ENCODE peak calls at places on chromosomes 6 and 20, in seven cellular contexts. One of them, this sample, is unnamed.
A peak's percentile ranks its signal among the peaks of the same experiment; 100 is the strongest.

GRCh38 chr6:149428606-149429005 is 28.5 kb downstream of the SUMO4 start:
- DNase-seq in RWPE1: no peak
- DNase-seq in cardiac muscle cell: no peak
- DNase-seq in neural crest cell: no peak
- DNase-seq in breast epithelium: no peak
- DNase-seq in fibroblast of pulmonary artery: no peak
- DNase-seq in Calu3: no peak
- DNase-seq in this sample: no peak

GRCh38 chr6:46949662-46950280 is 28.0 kb upstream of the ADGRF5 start:
- DNase-seq in RWPE1: no peak
- DNase-seq in cardiac muscle cell: peak; percentile 21
- DNase-seq in neural crest cell: no peak
- DNase-seq in breast epithelium: no peak
- DNase-seq in fibroblast of pulmonary artery: peak; percentile 57
- DNase-seq in Calu3: no peak
- DNase-seq in this sample: no peak

GRCh38 chr20:46970937-46971630 is 76.4 kb downstream of the EYA2 start:
- DNase-seq in RWPE1: peak; percentile 95
- DNase-seq in cardiac muscle cell: peak; percentile 90
- DNase-seq in neural crest cell: peak; percentile 23
- DNase-seq in breast epithelium: no peak
- DNase-seq in fibroblast of pulmonary artery: peak; percentile 77
- DNase-seq in Calu3: peak; percentile 71
- DNase-seq in this sample: peak; percentile 92

GRCh38 chr6:145155411-145155810 is 579.9 kb downstream of the EPM2A start:
- DNase-seq in RWPE1: no peak
- DNase-seq in cardiac muscle cell: no peak
- DNase-seq in neural crest cell: no peak
- DNase-seq in breast epithelium: no peak
- DNase-seq in fibroblast of pulmonary artery: no peak
- DNase-seq in Calu3: no peak
- DNase-seq in this sample: peak; percentile 8

GRCh38 chr6:167464177-167464576 is 139.3 kb downstream of the TTLL2 start:
- DNase-seq in RWPE1: no peak
- DNase-seq in cardiac muscle cell: no peak
- DNase-seq in neural crest cell: no peak
- DNase-seq in breast epithelium: no peak
- DNase-seq in fibroblast of pulmonary artery: no peak
- DNase-seq in Calu3: no peak
- DNase-seq in this sample: no peak

GRCh38 chr6:153301602-153302001 is 170.5 kb upstream of the RGS17 start:
- DNase-seq in RWPE1: no peak
- DNase-seq in cardiac muscle cell: no peak
- DNase-seq in neural crest cell: no peak
- DNase-seq in breast epithelium: no peak
- DNase-seq in fibroblast of pulmonary artery: no peak
- DNase-seq in Calu3: no peak
- DNase-seq in this sample: peak; percentile 8

GRCh38 chr20:41275181-41275793 is 42.2 kb downstream of the ZHX3 start:
- DNase-seq in RWPE1: no peak
- DNase-seq in cardiac muscle cell: no peak
- DNase-seq in neural crest cell: no peak
- DNase-seq in breast epithelium: no peak
- DNase-seq in fibroblast of pulmonary artery: peak; percentile 29
- DNase-seq in Calu3: no peak
- DNase-seq in this sample: peak; percentile 22

GRCh38 chr6:925656-926213 is 232.8 kb upstream of the EXOC2 start:
- DNase-seq in RWPE1: peak; percentile 8
- DNase-seq in cardiac muscle cell: no peak
- DNase-seq in neural crest cell: no peak
- DNase-seq in breast epithelium: no peak
- DNase-seq in fibroblast of pulmonary artery: no peak
- DNase-seq in Calu3: no peak
- DNase-seq in this sample: peak; percentile 35

GRCh38 chr6:46288863-46289262 is 118.1 kb upstream of the ENPP5 start:
- DNase-seq in RWPE1: no peak
- DNase-seq in cardiac muscle cell: no peak
- DNase-seq in neural crest cell: no peak
- DNase-seq in breast epithelium: no peak
- DNase-seq in fibroblast of pulmonary artery: no peak
- DNase-seq in Calu3: no peak
- DNase-seq in this sample: no peak

GRCh38 chr6:20402181-20403079 is 751 bp downstream of the E2F3 start:
- DNase-seq in RWPE1: peak; percentile 55
- DNase-seq in cardiac muscle cell: peak; percentile 35
- DNase-seq in neural crest cell: peak; percentile 39
- DNase-seq in breast epithelium: no peak
- DNase-seq in fibroblast of pulmonary artery: no peak
- DNase-seq in Calu3: peak; percentile 66
- DNase-seq in this sample: peak; percentile 45

GRCh38 chr6:64948261-64948660 is 758.8 kb downstream of the EYS start:
- DNase-seq in RWPE1: no peak
- DNase-seq in cardiac muscle cell: no peak
- DNase-seq in neural crest cell: no peak
- DNase-seq in breast epithelium: no peak
- DNase-seq in fibroblast of pulmonary artery: no peak
- DNase-seq in Calu3: no peak
- DNase-seq in this sample: no peak

GRCh38 chr6:44446626-44447297 is 59.3 kb downstream of the CDC5L start:
- DNase-seq in RWPE1: peak; percentile 24
- DNase-seq in cardiac muscle cell: peak; percentile 77
- DNase-seq in neural crest cell: no peak
- DNase-seq in breast epithelium: no peak
- DNase-seq in fibroblast of pulmonary artery: peak; percentile 56
- DNase-seq in Calu3: no peak
- DNase-seq in this sample: peak; percentile 89

GRCh38 chr6:35044771-35045275 is 96.3 kb downstream of the TCP11 start:
- DNase-seq in RWPE1: no peak
- DNase-seq in cardiac muscle cell: peak; percentile 65
- DNase-seq in neural crest cell: no peak
- DNase-seq in breast epithelium: no peak
- DNase-seq in fibroblast of pulmonary artery: peak; percentile 86
- DNase-seq in Calu3: no peak
- DNase-seq in this sample: peak; percentile 79

GRCh38 chr6:101146389-101146788 is 247.1 kb upstream of the GRIK2 start:
- DNase-seq in RWPE1: peak; percentile 18
- DNase-seq in cardiac muscle cell: peak; percentile 84
- DNase-seq in neural crest cell: no peak
- DNase-seq in breast epithelium: no peak
- DNase-seq in fibroblast of pulmonary artery: peak; percentile 54
- DNase-seq in Calu3: no peak
- DNase-seq in this sample: peak; percentile 44

GRCh38 chr20:63850689-63851547 is 10.4 kb upstream of the ABHD16B start:
- DNase-seq in RWPE1: no peak
- DNase-seq in cardiac muscle cell: no peak
- DNase-seq in neural crest cell: no peak
- DNase-seq in breast epithelium: no peak
- DNase-seq in fibroblast of pulmonary artery: no peak
- DNase-seq in Calu3: no peak
- DNase-seq in this sample: no peak

GRCh38 chr6:106692112-106692822 is 62.9 kb downstream of the QRSL1 start:
- DNase-seq in RWPE1: peak; percentile 33
- DNase-seq in cardiac muscle cell: peak; percentile 7
- DNase-seq in neural crest cell: no peak
- DNase-seq in breast epithelium: peak; percentile 70
- DNase-seq in fibroblast of pulmonary artery: peak; percentile 36
- DNase-seq in Calu3: peak; percentile 69
- DNase-seq in this sample: peak; percentile 73

GRCh38 chr6:151436300-151436699 is 15.6 kb downstream of the RMND1 start:
- DNase-seq in RWPE1: no peak
- DNase-seq in cardiac muscle cell: no peak
- DNase-seq in neural crest cell: no peak
- DNase-seq in breast epithelium: no peak
- DNase-seq in fibroblast of pulmonary artery: no peak
- DNase-seq in Calu3: no peak
- DNase-seq in this sample: no peak

GRCh38 chr6:151440498-151440897 is 11.4 kb downstream of the RMND1 start:
- DNase-seq in RWPE1: no peak
- DNase-seq in cardiac muscle cell: no peak
- DNase-seq in neural crest cell: no peak
- DNase-seq in breast epithelium: no peak
- DNase-seq in fibroblast of pulmonary artery: no peak
- DNase-seq in Calu3: no peak
- DNase-seq in this sample: no peak

GRCh38 chr6:151436814-151437213 is 15.1 kb downstream of the RMND1 start:
- DNase-seq in RWPE1: no peak
- DNase-seq in cardiac muscle cell: peak; percentile 80
- DNase-seq in neural crest cell: no peak
- DNase-seq in breast epithelium: no peak
- DNase-seq in fibroblast of pulmonary artery: peak; percentile 60
- DNase-seq in Calu3: no peak
- DNase-seq in this sample: peak; percentile 8

GRCh38 chr6:151434369-151434768 is 17.6 kb downstream of the RMND1 start:
- DNase-seq in RWPE1: no peak
- DNase-seq in cardiac muscle cell: no peak
- DNase-seq in neural crest cell: no peak
- DNase-seq in breast epithelium: no peak
- DNase-seq in fibroblast of pulmonary artery: no peak
- DNase-seq in Calu3: no peak
- DNase-seq in this sample: no peak

DNA sequence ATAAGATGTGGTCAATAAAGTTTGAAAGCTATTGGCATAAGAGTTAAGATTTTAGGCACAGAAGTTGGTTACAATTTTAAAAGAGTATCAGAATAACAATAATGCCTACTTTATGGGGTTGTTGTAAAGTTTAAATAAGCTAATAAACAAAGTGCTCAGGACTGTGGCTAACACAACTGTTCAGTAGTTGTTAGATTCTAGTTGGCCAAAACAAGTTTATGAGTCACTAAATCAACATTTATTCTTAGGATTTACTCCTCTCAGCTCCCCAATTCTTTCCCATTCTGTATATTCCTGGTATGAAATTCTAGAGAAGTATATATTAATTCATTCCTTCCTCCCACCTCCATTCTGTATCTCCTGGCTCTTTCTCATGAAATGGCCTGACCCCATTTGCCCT is 14.5 kb downstream of the RMND1 start:
- DNase-seq in RWPE1: no peak
- DNase-seq in cardiac muscle cell: peak; percentile 14
- DNase-seq in neural crest cell: no peak
- DNase-seq in breast epithelium: no peak
- DNase-seq in fibroblast of pulmonary artery: peak; percentile 26
- DNase-seq in Calu3: no peak
- DNase-seq in this sample: peak; percentile 35
- TF ChIP-seq CTCF in RWPE1: no peak
- TF ChIP-seq CTCF in cardiac muscle cell: no peak
- TF ChIP-seq CTCF in neural crest cell: no peak
- TF ChIP-seq CTCF in breast epithelium: no peak
- TF ChIP-seq CTCF in fibroblast of pulmonary artery: no peak
- TF ChIP-seq CTCF in Calu3: no peak
- TF ChIP-seq CTCF in this sample: no peak

GRCh38 chr20:33076662-33077398 is 2.6 kb upstream of the BPIFB4 start:
- DNase-seq in RWPE1: peak; percentile 56
- DNase-seq in cardiac muscle cell: no peak
- DNase-seq in neural crest cell: no peak
- DNase-seq in breast epithelium: no peak
- DNase-seq in fibroblast of pulmonary artery: no peak
- DNase-seq in Calu3: peak; percentile 61
- DNase-seq in this sample: no peak
- TF ChIP-seq CTCF in RWPE1: no peak
- TF ChIP-seq CTCF in cardiac muscle cell: peak; percentile 49
- TF ChIP-seq CTCF in neural crest cell: peak; percentile 43
- TF ChIP-seq CTCF in breast epithelium: peak; percentile 39
- TF ChIP-seq CTCF in fibroblast of pulmonary artery: peak; percentile 13
- TF ChIP-seq CTCF in Calu3: peak; percentile 38
- TF ChIP-seq CTCF in this sample: peak; percentile 35

GRCh38 chr6:137370871-137371633 is 123.1 kb downstream of the OLIG3 start:
- DNase-seq in RWPE1: no peak
- DNase-seq in cardiac muscle cell: no peak
- DNase-seq in neural crest cell: no peak
- DNase-seq in breast epithelium: no peak
- DNase-seq in fibroblast of pulmonary artery: no peak
- DNase-seq in Calu3: no peak
- DNase-seq in this sample: no peak
- TF ChIP-seq CTCF in RWPE1: no peak
- TF ChIP-seq CTCF in cardiac muscle cell: peak; percentile 17
- TF ChIP-seq CTCF in neural crest cell: peak; percentile 23
- TF ChIP-seq CTCF in breast epithelium: no peak
- TF ChIP-seq CTCF in fibroblast of pulmonary artery: peak; percentile 3
- TF ChIP-seq CTCF in Calu3: no peak
- TF ChIP-seq CTCF in this sample: peak; percentile 6

GRCh38 chr6:38445321-38445720 is 194.4 kb downstream of the BTBD9 start:
- DNase-seq in RWPE1: no peak
- DNase-seq in cardiac muscle cell: no peak
- DNase-seq in neural crest cell: no peak
- DNase-seq in breast epithelium: no peak
- DNase-seq in fibroblast of pulmonary artery: no peak
- DNase-seq in Calu3: no peak
- DNase-seq in this sample: no peak

GRCh38 chr6:38445912-38446311 is 193.8 kb downstream of the BTBD9 start:
- DNase-seq in RWPE1: no peak
- DNase-seq in cardiac muscle cell: no peak
- DNase-seq in neural crest cell: no peak
- DNase-seq in breast epithelium: no peak
- DNase-seq in fibroblast of pulmonary artery: no peak
- DNase-seq in Calu3: no peak
- DNase-seq in this sample: no peak

GRCh38 chr6:38438097-38438496 is 201.6 kb downstream of the BTBD9 start:
- DNase-seq in RWPE1: no peak
- DNase-seq in cardiac muscle cell: no peak
- DNase-seq in neural crest cell: no peak
- DNase-seq in breast epithelium: no peak
- DNase-seq in fibroblast of pulmonary artery: no peak
- DNase-seq in Calu3: no peak
- DNase-seq in this sample: no peak

GRCh38 chr6:38443341-38443740 is 196.4 kb downstream of the BTBD9 start:
- DNase-seq in RWPE1: no peak
- DNase-seq in cardiac muscle cell: peak; percentile 25
- DNase-seq in neural crest cell: no peak
- DNase-seq in breast epithelium: no peak
- DNase-seq in fibroblast of pulmonary artery: peak; percentile 3
- DNase-seq in Calu3: no peak
- DNase-seq in this sample: peak; percentile 2

GRCh38 chr6:38443750-38444149 is 196.0 kb downstream of the BTBD9 start:
- DNase-seq in RWPE1: no peak
- DNase-seq in cardiac muscle cell: no peak
- DNase-seq in neural crest cell: no peak
- DNase-seq in breast epithelium: no peak
- DNase-seq in fibroblast of pulmonary artery: no peak
- DNase-seq in Calu3: no peak
- DNase-seq in this sample: peak; percentile 4
- TF ChIP-seq CTCF in RWPE1: no peak
- TF ChIP-seq CTCF in cardiac muscle cell: no peak
- TF ChIP-seq CTCF in neural crest cell: no peak
- TF ChIP-seq CTCF in breast epithelium: no peak
- TF ChIP-seq CTCF in fibroblast of pulmonary artery: no peak
- TF ChIP-seq CTCF in Calu3: no peak
- TF ChIP-seq CTCF in this sample: no peak

This sample was measured in epithelial cell of esophagus.